ENCODE peak calls at places on chromosomes 1 and 21, in five cellular contexts. X, J, U, B and S are unnamed samples. For H3K9me3, the result is how much of the 10 kb centered on the place peaks cover.

GRCh38 chr21:41957991-41958766 is 4.4 kb upstream of the C2CD2 start:
- DNase-seq in B (peak), U (peak), J (no peak), X (peak), S (no peak)

GRCh38 chr1:29975036-29975694 is 738.8 kb downstream of the PTPRU start:
- DNase-seq in J (no peak), U (peak), B (no peak), X (no peak), S (no peak)

GRCh38 chr1:179083031-179083345 is 1.1 kb downstream of the TOR3A start:
- DNase-seq in B (no peak), U (no peak), J (no peak), X (no peak), S (no peak)

GRCh38 chr1:221881805-221882581 is 140.1 kb upstream of the DUSP10 start:
- DNase-seq in X (no peak), B (no peak), U (no peak), J (no peak), S (no peak)

GRCh38 chr1:208772891-208773290 is 528.7 kb upstream of the PLXNA2 start:
- DNase-seq in X (no peak), U (no peak), J (no peak), B (no peak), S (no peak)

GRCh38 chr1:109404838-109405237 is 7.1 kb upstream of the SORT1 start:
- DNase-seq in U (no peak), B (no peak), X (no peak), J (no peak), S (no peak)

GRCh38 chr1:225897595-225898514 is 8.9 kb upstream of the LEFTY1 start:
- DNase-seq in B (no peak), X (no peak), U (no peak), J (no peak), S (no peak)

GRCh38 chr1:231970684-231971083 is 344.1 kb downstream of the DISC1 start:
- DNase-seq in U (no peak), B (no peak), J (no peak), X (no peak), S (no peak)

GRCh38 chr1:26694185-26694572 is 1.6 kb upstream of the ARID1A start:
- DNase-seq in X (no peak), B (no peak), J (no peak), U (peak), S (no peak)

GRCh38 chr1:172154571-172154970 is 265.9 kb upstream of the C1orf105 start:
- DNase-seq in B (no peak), J (peak), U (no peak), X (no peak), S (no peak)

GRCh38 chr1:112714313-112715263 is 544 bp downstream of the PPM1J start:
- DNase-seq in U (peak), X (no peak), B (peak), J (no peak), S (no peak)

GRCh38 chr1:167984886-167985489 is 48.1 kb upstream of the MPC2 start:
- DNase-seq in X (no peak), B (no peak), J (no peak), U (no peak), S (no peak)

GRCh38 chr1:186535388-186536133 is 74.6 kb upstream of the PDC start:
- DNase-seq in B (no peak), X (no peak), U (peak), J (no peak), S (no peak)

GRCh38 chr21:35039595-35040291 is 9.4 kb downstream of the RUNX1 start:
- DNase-seq in J (no peak), B (no peak), U (no peak), X (no peak), S (no peak)

GRCh38 chr1:21123287-21123961 is 53.3 kb downstream of the EIF4G3 start:
- DNase-seq in B (no peak), J (no peak), X (no peak), U (no peak), S (no peak)

GRCh38 chr1:155022927-155023236 is 10.7 kb downstream of the DCST2 start:
- DNase-seq in X (no peak), U (no peak), B (no peak), J (no peak), S (no peak)

GRCh38 chr21:45887788-45888187 is 93.8 kb upstream of the COL6A1 start:
- DNase-seq in J (no peak), B (no peak), X (no peak), U (no peak), S (no peak)

GRCh38 chr1:179034720-179035119 is 9.0 kb downstream of the FAM20B start:
- DNase-seq in J (no peak), U (no peak), B (no peak), X (no peak), S (no peak)

DNA sequence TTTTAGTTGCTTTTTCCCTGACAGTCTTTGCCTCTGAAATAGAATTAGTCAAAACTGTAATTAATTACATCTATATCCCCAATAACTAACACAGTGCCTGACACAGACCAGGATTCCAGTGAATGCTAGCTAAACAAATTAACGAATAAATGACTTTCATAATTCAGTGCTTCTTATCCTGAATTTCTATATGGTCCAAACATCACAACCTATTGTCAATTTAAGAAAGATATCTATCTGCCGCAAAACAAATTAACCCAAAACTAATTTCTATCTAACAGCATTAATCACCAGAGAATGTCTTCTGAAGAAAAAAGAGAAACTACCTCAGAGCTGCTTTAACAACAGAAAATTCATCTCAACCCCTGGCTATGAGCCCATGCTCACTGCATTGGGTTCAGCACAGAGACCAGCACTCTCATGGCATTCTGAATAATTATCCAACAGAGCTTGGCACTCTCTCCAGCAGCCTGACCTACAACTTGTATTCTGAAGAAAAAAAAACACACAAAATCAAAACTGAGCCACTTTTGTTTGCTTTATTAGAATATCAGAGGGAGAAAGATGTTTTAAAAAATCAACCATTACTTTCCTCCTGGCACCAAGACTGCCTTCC is 547.3 kb upstream of the BEND5 start:
- DNase-seq in X (no peak), J (no peak), U (no peak), B (no peak), S (no peak)
- H3K9me3 ChIP-seq in X (under half), J (under half), U (under half), B (under half), S (under half)

GRCh38 chr1:95309031-95309459 is 75.0 kb downstream of the RWDD3 start:
- DNase-seq in J (no peak), U (peak), B (no peak), X (no peak), S (no peak)
- TF ChIP-seq CTCF in J (peak), U (peak), B (peak), X (peak), S (peak)

GRCh38 chr1:200774311-200774710 is 35.6 kb downstream of the CAMSAP2 start:
- DNase-seq in U (no peak), B (no peak), X (no peak), J (no peak), S (no peak)
- H3K27ac ChIP-seq in U (no peak), B (no peak), X (peak), J (no peak), S (no peak)

DNA sequence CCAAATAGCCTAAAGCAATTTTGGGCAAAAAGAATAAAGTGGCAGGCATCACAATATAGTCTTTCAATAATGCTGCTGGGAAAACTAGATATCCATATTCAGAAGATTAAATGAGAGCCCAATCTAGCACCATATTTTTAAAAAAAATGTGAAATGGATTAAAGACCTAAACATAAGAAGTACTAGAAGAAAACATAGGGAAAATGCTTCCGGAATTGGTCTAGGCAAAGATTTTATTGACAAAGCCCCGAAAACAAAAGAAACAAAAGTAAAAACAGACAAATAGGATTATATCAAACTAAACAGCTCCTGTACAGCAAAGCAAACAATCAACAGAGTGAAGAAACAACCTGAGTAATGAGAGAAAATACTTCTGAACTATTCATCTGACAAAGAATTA is 48.6 kb upstream of the KCNK1 start:
- DNase-seq in B (no peak), J (no peak), U (no peak), X (no peak), S (no peak)
- H3K9me3 ChIP-seq in B (under half), J (under half), U (under half), X (under half), S (under half)

DNA sequence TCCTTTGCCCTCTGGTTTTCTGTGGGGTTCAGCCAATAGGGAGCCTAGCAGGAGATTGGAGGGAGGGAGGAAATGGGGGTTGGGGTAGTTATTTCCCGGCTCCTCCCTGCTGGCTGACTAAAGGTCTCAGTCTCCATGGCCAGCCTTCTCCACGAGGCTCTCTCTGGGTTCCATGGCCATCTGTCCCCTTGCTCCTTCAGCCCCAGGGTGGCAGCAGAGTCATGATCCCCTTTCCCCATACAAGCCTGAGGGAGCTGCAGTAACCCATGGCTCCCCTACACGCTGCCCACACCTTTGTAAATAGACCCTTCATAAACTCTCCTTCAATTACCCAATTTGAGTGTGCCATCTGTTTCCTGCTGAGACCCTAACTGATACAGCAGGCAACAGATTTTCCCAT is 176.1 kb upstream of the CSF3R start:
- DNase-seq in B (no peak), U (no peak), J (no peak), X (no peak), S (no peak)
- TF ChIP-seq CTCF in B (no peak), U (no peak), J (no peak), X (no peak), S (no peak)

DNA sequence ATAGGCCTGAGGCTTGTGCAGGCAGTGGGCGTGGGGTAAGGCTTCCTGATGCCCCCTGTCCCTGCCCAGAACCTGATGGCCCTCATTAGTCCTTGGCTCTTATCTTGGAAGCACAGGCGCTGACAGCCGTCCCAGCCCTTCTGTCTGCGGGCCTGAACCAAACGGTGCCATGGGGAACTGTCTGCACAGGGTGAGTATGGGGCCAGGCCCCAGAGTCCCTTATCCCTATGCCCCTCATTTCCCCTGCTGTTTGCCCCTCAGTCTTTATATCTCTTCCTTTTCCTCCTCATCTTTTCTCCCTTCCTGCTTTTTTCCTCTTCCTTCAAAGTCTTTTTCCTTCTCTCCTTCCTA is at the start of gene ACKR1:
- DNase-seq in X (no peak), B (no peak), U (no peak), J (no peak), S (no peak)
- H3K27ac ChIP-seq in X (peak), B (no peak), U (no peak), J (no peak), S (no peak)

GRCh38 chr21:22258821-22259220 is 1260.6 kb downstream of the NCAM2 start:
- DNase-seq in J (no peak), B (no peak), U (no peak), X (no peak), S (no peak)
- H3K9me3 ChIP-seq in J (under half), B (under half), U (under half), X (under half), S (under half)